ENCODE peak calls at places on chromosome 14, in seven cellular contexts. One of them, this sample, is unnamed.

GRCh38 chr14:74401504-74402241 is 24.3 kb downstream of the SYNDIG1L start:
- DNase-seq in LNCaP clone FGC: no peak
- DNase-seq in HAP-1: peak
- DNase-seq in pancreas: no peak
- DNase-seq in CD8-positive, alpha-beta memory T cell: peak
- DNase-seq in OCI-LY7: peak
- DNase-seq in lower lobe of right lung: no peak
- DNase-seq in this sample: peak

GRCh38 chr14:21846227-21846885 is 172.7 kb upstream of the OR4E1 start:
- DNase-seq in OCI-LY7: peak
- DNase-seq in LNCaP clone FGC: no peak
- DNase-seq in HAP-1: peak
- DNase-seq in CD8-positive, alpha-beta memory T cell: peak
- DNase-seq in pancreas: no peak
- DNase-seq in lower lobe of right lung: no peak
- DNase-seq in this sample: peak

GRCh38 chr14:91257328-91258020 is 13.0 kb upstream of the GPR68 start:
- DNase-seq in pancreas: no peak
- DNase-seq in lower lobe of right lung: no peak
- DNase-seq in OCI-LY7: no peak
- DNase-seq in CD8-positive, alpha-beta memory T cell: no peak
- DNase-seq in HAP-1: no peak
- DNase-seq in LNCaP clone FGC: no peak
- DNase-seq in this sample: no peak

GRCh38 chr14:92960706-92961566 is 38.0 kb downstream of the CHGA start:
- DNase-seq in CD8-positive, alpha-beta memory T cell: no peak
- DNase-seq in LNCaP clone FGC: no peak
- DNase-seq in OCI-LY7: no peak
- DNase-seq in HAP-1: no peak
- DNase-seq in pancreas: no peak
- DNase-seq in lower lobe of right lung: no peak
- DNase-seq in this sample: peak

GRCh38 chr14:83992857-83993256 is 1537.1 kb upstream of the FLRT2 start:
- DNase-seq in LNCaP clone FGC: no peak
- DNase-seq in lower lobe of right lung: no peak
- DNase-seq in HAP-1: no peak
- DNase-seq in CD8-positive, alpha-beta memory T cell: no peak
- DNase-seq in OCI-LY7: no peak
- DNase-seq in pancreas: no peak
- DNase-seq in this sample: no peak

GRCh38 chr14:22303589-22304195 is 285.3 kb downstream of the DAD1 start:
- DNase-seq in OCI-LY7: peak
- DNase-seq in CD8-positive, alpha-beta memory T cell: no peak
- DNase-seq in pancreas: no peak
- DNase-seq in lower lobe of right lung: no peak
- DNase-seq in HAP-1: no peak
- DNase-seq in LNCaP clone FGC: no peak
- DNase-seq in this sample: peak

GRCh38 chr14:100285021-100285912 is 21.0 kb downstream of the SLC25A29 start:
- DNase-seq in HAP-1: peak
- DNase-seq in CD8-positive, alpha-beta memory T cell: peak
- DNase-seq in LNCaP clone FGC: no peak
- DNase-seq in pancreas: peak
- DNase-seq in OCI-LY7: peak
- DNase-seq in lower lobe of right lung: peak
- DNase-seq in this sample: peak

GRCh38 chr14:104113631-104114420 is 24.6 kb upstream of the KIF26A start:
- DNase-seq in lower lobe of right lung: no peak
- DNase-seq in LNCaP clone FGC: no peak
- DNase-seq in OCI-LY7: no peak
- DNase-seq in HAP-1: no peak
- DNase-seq in pancreas: no peak
- DNase-seq in CD8-positive, alpha-beta memory T cell: no peak
- DNase-seq in this sample: peak

GRCh38 chr14:22393796-22394195 is 195.2 kb downstream of the DAD1 start:
- DNase-seq in OCI-LY7: no peak
- DNase-seq in lower lobe of right lung: no peak
- DNase-seq in CD8-positive, alpha-beta memory T cell: no peak
- DNase-seq in LNCaP clone FGC: no peak
- DNase-seq in HAP-1: no peak
- DNase-seq in pancreas: no peak
- DNase-seq in this sample: no peak

GRCh38 chr14:32711103-32711680 is 227.5 kb upstream of the NPAS3 start:
- DNase-seq in LNCaP clone FGC: peak
- DNase-seq in lower lobe of right lung: no peak
- DNase-seq in pancreas: no peak
- DNase-seq in HAP-1: peak
- DNase-seq in OCI-LY7: peak
- DNase-seq in CD8-positive, alpha-beta memory T cell: no peak
- DNase-seq in this sample: peak

GRCh38 chr14:95958105-95958504 is 81.1 kb upstream of the C14orf132 start:
- DNase-seq in LNCaP clone FGC: no peak
- DNase-seq in lower lobe of right lung: no peak
- DNase-seq in pancreas: no peak
- DNase-seq in CD8-positive, alpha-beta memory T cell: no peak
- DNase-seq in OCI-LY7: no peak
- DNase-seq in HAP-1: no peak
- DNase-seq in this sample: no peak

GRCh38 chr14:75452324-75452723 is 24.5 kb downstream of the JDP2 start:
- DNase-seq in LNCaP clone FGC: no peak
- DNase-seq in OCI-LY7: no peak
- DNase-seq in HAP-1: no peak
- DNase-seq in lower lobe of right lung: no peak
- DNase-seq in pancreas: no peak
- DNase-seq in CD8-positive, alpha-beta memory T cell: no peak
- DNase-seq in this sample: no peak

GRCh38 chr14:55438066-55438683 is 2.2 kb downstream of the TBPL2 start:
- DNase-seq in HAP-1: peak
- DNase-seq in lower lobe of right lung: no peak
- DNase-seq in OCI-LY7: peak
- DNase-seq in pancreas: no peak
- DNase-seq in CD8-positive, alpha-beta memory T cell: no peak
- DNase-seq in LNCaP clone FGC: peak
- DNase-seq in this sample: peak

GRCh38 chr14:61048640-61049039 is 67.6 kb downstream of the SLC38A6 start:
- DNase-seq in lower lobe of right lung: no peak
- DNase-seq in pancreas: no peak
- DNase-seq in HAP-1: no peak
- DNase-seq in CD8-positive, alpha-beta memory T cell: no peak
- DNase-seq in OCI-LY7: no peak
- DNase-seq in LNCaP clone FGC: no peak
- DNase-seq in this sample: no peak

GRCh38 chr14:95741051-95741490 is 27.1 kb upstream of the TCL1A start:
- DNase-seq in HAP-1: peak
- DNase-seq in CD8-positive, alpha-beta memory T cell: no peak
- DNase-seq in OCI-LY7: no peak
- DNase-seq in lower lobe of right lung: no peak
- DNase-seq in LNCaP clone FGC: peak
- DNase-seq in pancreas: no peak
- DNase-seq in this sample: peak

GRCh38 chr14:76654573-76654955 is 106.7 kb upstream of the VASH1 start:
- DNase-seq in LNCaP clone FGC: no peak
- DNase-seq in CD8-positive, alpha-beta memory T cell: no peak
- DNase-seq in lower lobe of right lung: no peak
- DNase-seq in HAP-1: no peak
- DNase-seq in OCI-LY7: no peak
- DNase-seq in pancreas: no peak
- DNase-seq in this sample: peak

GRCh38 chr14:67883717-67884116 is 64.1 kb downstream of the RAD51B start:
- DNase-seq in lower lobe of right lung: no peak
- DNase-seq in CD8-positive, alpha-beta memory T cell: no peak
- DNase-seq in LNCaP clone FGC: no peak
- DNase-seq in pancreas: no peak
- DNase-seq in HAP-1: no peak
- DNase-seq in OCI-LY7: peak
- DNase-seq in this sample: peak

GRCh38 chr14:36105401-36105800 is 71.1 kb downstream of the PTCSC3 start:
- DNase-seq in CD8-positive, alpha-beta memory T cell: no peak
- DNase-seq in OCI-LY7: no peak
- DNase-seq in lower lobe of right lung: no peak
- DNase-seq in HAP-1: peak
- DNase-seq in LNCaP clone FGC: no peak
- DNase-seq in pancreas: no peak
- DNase-seq in this sample: peak

GRCh38 chr14:77296906-77297305 is 23.8 kb downstream of the POMT2 start:
- DNase-seq in pancreas: no peak
- DNase-seq in CD8-positive, alpha-beta memory T cell: no peak
- DNase-seq in LNCaP clone FGC: no peak
- DNase-seq in OCI-LY7: no peak
- DNase-seq in HAP-1: no peak
- DNase-seq in lower lobe of right lung: no peak
- DNase-seq in this sample: no peak

GRCh38 chr14:29803045-29803444 is 124.6 kb downstream of the PRKD1 start:
- DNase-seq in HAP-1: no peak
- DNase-seq in lower lobe of right lung: no peak
- DNase-seq in OCI-LY7: no peak
- DNase-seq in pancreas: no peak
- DNase-seq in LNCaP clone FGC: no peak
- DNase-seq in CD8-positive, alpha-beta memory T cell: no peak
- DNase-seq in this sample: no peak

GRCh38 chr14:103131580-103131979 is 8.3 kb downstream of the TNFAIP2 start:
- DNase-seq in lower lobe of right lung: no peak
- DNase-seq in HAP-1: no peak
- DNase-seq in CD8-positive, alpha-beta memory T cell: no peak
- DNase-seq in OCI-LY7: no peak
- DNase-seq in LNCaP clone FGC: no peak
- DNase-seq in pancreas: no peak
- DNase-seq in this sample: no peak

GRCh38 chr14:49962616-49963015 is 69.7 kb downstream of the ARF6 start:
- DNase-seq in LNCaP clone FGC: peak
- DNase-seq in HAP-1: no peak
- DNase-seq in lower lobe of right lung: no peak
- DNase-seq in pancreas: no peak
- DNase-seq in CD8-positive, alpha-beta memory T cell: no peak
- DNase-seq in OCI-LY7: peak
- DNase-seq in this sample: peak

GRCh38 chr14:88385212-88386101 is at the start of gene SPATA7:
- DNase-seq in OCI-LY7: peak
- DNase-seq in lower lobe of right lung: peak
- DNase-seq in CD8-positive, alpha-beta memory T cell: peak
- DNase-seq in HAP-1: peak
- DNase-seq in LNCaP clone FGC: peak
- DNase-seq in pancreas: peak
- DNase-seq in this sample: peak
- H3K4me3 ChIP-seq in OCI-LY7: peak
- H3K4me3 ChIP-seq in lower lobe of right lung: peak
- H3K4me3 ChIP-seq in CD8-positive, alpha-beta memory T cell: peak
- H3K4me3 ChIP-seq in HAP-1: peak
- H3K4me3 ChIP-seq in LNCaP clone FGC: peak
- H3K4me3 ChIP-seq in pancreas: peak
- H3K4me3 ChIP-seq in this sample: peak

GRCh38 chr14:73026243-73026844 is 562 bp downstream of the ZFYVE1 start:
- DNase-seq in pancreas: no peak
- DNase-seq in lower lobe of right lung: no peak
- DNase-seq in LNCaP clone FGC: no peak
- DNase-seq in HAP-1: no peak
- DNase-seq in CD8-positive, alpha-beta memory T cell: peak
- DNase-seq in OCI-LY7: no peak
- DNase-seq in this sample: no peak
- H3K4me3 ChIP-seq in pancreas: peak
- H3K4me3 ChIP-seq in lower lobe of right lung: peak
- H3K4me3 ChIP-seq in LNCaP clone FGC: peak
- H3K4me3 ChIP-seq in HAP-1: peak
- H3K4me3 ChIP-seq in CD8-positive, alpha-beta memory T cell: peak
- H3K4me3 ChIP-seq in OCI-LY7: peak
- H3K4me3 ChIP-seq in this sample: peak

DNA sequence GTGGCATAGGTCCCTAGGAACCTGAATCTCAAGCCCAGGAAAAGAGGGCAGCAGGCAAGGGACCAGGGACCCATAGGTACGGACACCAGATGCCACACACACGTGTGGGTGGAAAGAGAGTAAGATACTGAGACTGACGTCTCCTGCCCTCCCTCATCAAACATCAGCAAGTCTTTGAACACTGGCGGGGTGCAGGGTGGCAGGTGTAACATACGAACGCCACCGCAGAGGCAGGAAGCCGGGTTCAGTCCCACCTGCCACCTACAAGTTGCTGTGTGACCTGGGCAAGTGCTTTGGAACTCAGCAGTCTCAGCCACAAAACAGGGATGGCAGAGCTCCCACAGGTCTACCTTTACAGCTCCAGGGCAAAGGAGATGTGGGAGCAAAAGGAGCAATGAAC is 11.1 kb downstream of the ACTN1 start:
- DNase-seq in OCI-LY7: no peak
- DNase-seq in CD8-positive, alpha-beta memory T cell: peak
- DNase-seq in lower lobe of right lung: no peak
- DNase-seq in pancreas: no peak
- DNase-seq in LNCaP clone FGC: no peak
- DNase-seq in HAP-1: no peak
- DNase-seq in this sample: no peak
- H3K4me3 ChIP-seq in OCI-LY7: no peak
- H3K4me3 ChIP-seq in CD8-positive, alpha-beta memory T cell: peak
- H3K4me3 ChIP-seq in lower lobe of right lung: no peak
- H3K4me3 ChIP-seq in pancreas: no peak
- H3K4me3 ChIP-seq in LNCaP clone FGC: no peak
- H3K4me3 ChIP-seq in HAP-1: no peak
- H3K4me3 ChIP-seq in this sample: no peak

GRCh38 chr14:81509321-81509720 is 24.3 kb downstream of the SEL1L start:
- DNase-seq in pancreas: no peak
- DNase-seq in OCI-LY7: no peak
- DNase-seq in HAP-1: no peak
- DNase-seq in CD8-positive, alpha-beta memory T cell: no peak
- DNase-seq in LNCaP clone FGC: no peak
- DNase-seq in lower lobe of right lung: no peak
- DNase-seq in this sample: no peak
- H3K4me3 ChIP-seq in pancreas: no peak
- H3K4me3 ChIP-seq in OCI-LY7: no peak
- H3K4me3 ChIP-seq in HAP-1: no peak
- H3K4me3 ChIP-seq in CD8-positive, alpha-beta memory T cell: no peak
- H3K4me3 ChIP-seq in LNCaP clone FGC: peak
- H3K4me3 ChIP-seq in lower lobe of right lung: no peak
- H3K4me3 ChIP-seq in this sample: no peak

GRCh38 chr14:105980224-105980623 is 453.8 kb downstream of the TMEM121 start:
- DNase-seq in LNCaP clone FGC: no peak
- DNase-seq in HAP-1: no peak
- DNase-seq in CD8-positive, alpha-beta memory T cell: no peak
- DNase-seq in OCI-LY7: no peak
- DNase-seq in lower lobe of right lung: no peak
- DNase-seq in pancreas: no peak
- DNase-seq in this sample: no peak
- H3K4me3 ChIP-seq in LNCaP clone FGC: no peak
- H3K4me3 ChIP-seq in HAP-1: no peak
- H3K4me3 ChIP-seq in CD8-positive, alpha-beta memory T cell: no peak
- H3K4me3 ChIP-seq in OCI-LY7: no peak
- H3K4me3 ChIP-seq in lower lobe of right lung: no peak
- H3K4me3 ChIP-seq in pancreas: no peak
- H3K4me3 ChIP-seq in this sample: no peak